ENCODE peak calls at places on chromosomes 2 and 18, in eight cellular contexts. G is left cardiac atrium; W is tibial artery; L is ovary; U is NCI-H345; K is IMR-90; D is ureter; B is activated CD4-positive, alpha-beta T cell treated with anti-CD3 and anti-CD28 coated beads, Interleukin-2, amount 50 U/mL, for 1 hour. T is an unnamed sample.

GRCh38 chr18:8962192-8962772 is 140.2 kb upstream of the NDUFV2 start:
- DNase-seq in D (no peak), W (no peak), K (no peak), U (no peak), B (no peak), G (no peak), L (no peak), T (no peak)

GRCh38 chr2:194104687-194105086 is 1552.3 kb upstream of the SLC39A10 start:
- DNase-seq in G (no peak), L (no peak), D (no peak), U (no peak), K (no peak), B (no peak), W (no peak), T (no peak)

GRCh38 chr18:995641-996040 is 91.0 kb downstream of the ADCYAP1 start:
- DNase-seq in G (no peak), U (no peak), K (peak), D (no peak), W (no peak), B (no peak), L (no peak), T (no peak)

GRCh38 chr18:23779696-23780303 is 90.5 kb downstream of the LAMA3 start:
- DNase-seq in G (no peak), W (no peak), D (no peak), K (peak), U (no peak), L (no peak), B (no peak), T (no peak)

GRCh38 chr2:63975437-63976124 is 43.6 kb downstream of the VPS54 start:
- DNase-seq in U (no peak), D (no peak), L (no peak), G (no peak), B (no peak), K (no peak), W (no peak), T (no peak)

GRCh38 chr2:28497206-28497605 is 1.3 kb downstream of the PLB1 start:
- DNase-seq in K (no peak), B (no peak), U (no peak), G (no peak), W (no peak), L (no peak), D (no peak), T (no peak)

GRCh38 chr2:10770956-10771750 is 41.4 kb downstream of the PDIA6 start:
- DNase-seq in G (no peak), L (no peak), K (no peak), B (no peak), U (no peak), W (peak), D (no peak), T (no peak)

GRCh38 chr2:99822487-99823218 is 319.7 kb downstream of the AFF3 start:
- DNase-seq in B (no peak), U (no peak), G (no peak), D (no peak), L (no peak), W (no peak), K (no peak), T (no peak)

GRCh38 chr18:45962461-45962860 is 4.7 kb downstream of the EPG5 start:
- DNase-seq in D (no peak), W (no peak), K (peak), L (no peak), B (peak), G (no peak), U (no peak), T (no peak)

GRCh38 chr2:235500761-235501662 is 7.2 kb downstream of the AGAP1 start:
- DNase-seq in D (no peak), U (no peak), L (no peak), K (peak), B (no peak), G (no peak), W (no peak), T (no peak)

GRCh38 chr2:78417355-78417754 is 608.1 kb upstream of the REG3G start:
- DNase-seq in G (no peak), U (no peak), D (no peak), L (no peak), K (no peak), B (no peak), W (no peak), T (no peak)

GRCh38 chr18:48018806-48019295 is 88.4 kb upstream of the SMAD2 start:
- DNase-seq in G (no peak), K (no peak), U (no peak), D (peak), B (no peak), L (no peak), W (no peak), T (no peak)

GRCh38 chr2:97993926-97994325 is 1.8 kb downstream of the TMEM131 start:
- DNase-seq in W (no peak), D (no peak), K (no peak), U (no peak), B (no peak), L (no peak), G (no peak), T (no peak)